ENCODE peak calls at places on chromosomes 3 and 15, in six cellular contexts. F is mucosa of descending colon, E is brain microvascular endothelial cell, A is endodermal cell, Y is transverse colon, K is ovary. J is an unnamed sample. For H3K36me3, the result is how much of the 10 kb centered on the place peaks cover.

GRCh38 chr15:50860824-50861223 is 47.7 kb upstream of the AP4E1 start:
- DNase-seq in Y (no peak), A (no peak), F (no peak), K (no peak), E (no peak), J (no peak)

GRCh38 chr15:83014205-83014653 is 2.8 kb upstream of the C15orf40 start:
- DNase-seq in Y (no peak), A (no peak), K (no peak), E (no peak), F (no peak), J (no peak)

GRCh38 chr3:24683511-24684384 is 189.1 kb upstream of the THRB start:
- DNase-seq in Y (peak), E (peak), A (no peak), K (no peak), F (peak), J (no peak)

GRCh38 chr3:8776406-8776805 is 7.0 kb upstream of the OXTR start:
- DNase-seq in F (no peak), Y (no peak), E (peak), K (no peak), A (peak), J (no peak)

GRCh38 chr3:74000715-74001114 is 376.0 kb upstream of the PDZRN3 start:
- DNase-seq in Y (no peak), A (no peak), K (no peak), E (no peak), F (no peak), J (no peak)

GRCh38 chr3:186532641-186533072 is 11.5 kb downstream of the CRYGS start:
- DNase-seq in K (no peak), E (no peak), Y (no peak), F (no peak), A (no peak), J (peak)

GRCh38 chr3:28860307-28860706 is 420.6 kb upstream of the RBMS3 start:
- DNase-seq in K (no peak), A (no peak), E (no peak), F (no peak), Y (no peak), J (no peak)

GRCh38 chr3:46261926-46262594 is 19.8 kb downstream of the CCR3 start:
- DNase-seq in F (no peak), A (no peak), E (no peak), Y (no peak), K (no peak), J (no peak)

GRCh38 chr3:27134165-27134796 is 234.9 kb downstream of the NEK10 start:
- DNase-seq in F (peak), E (peak), A (peak), Y (peak), K (peak), J (no peak)

GRCh38 chr3:156433138-156433537 is 121.8 kb downstream of the SSR3 start:
- DNase-seq in A (no peak), E (peak), Y (no peak), K (no peak), F (no peak), J (no peak)

GRCh38 chr3:46853441-46854410 is 9.5 kb downstream of the MYL3 start:
- DNase-seq in Y (no peak), A (peak), K (no peak), F (no peak), E (no peak), J (no peak)

GRCh38 chr15:62138124-62138523 is 27.0 kb downstream of the C2CD4B start:
- DNase-seq in A (no peak), K (no peak), Y (no peak), F (no peak), E (peak), J (no peak)

GRCh38 chr3:14082108-14082657 is 42.5 kb downstream of the CHCHD4 start:
- DNase-seq in K (no peak), F (no peak), A (no peak), Y (no peak), E (no peak), J (no peak)

GRCh38 chr3:197027151-197027895 is 2.3 kb downstream of the MELTF start:
- DNase-seq in F (no peak), E (no peak), K (no peak), Y (no peak), A (peak), J (no peak)

GRCh38 chr15:74895830-74896229 is 6.0 kb downstream of the MPI start:
- DNase-seq in K (no peak), F (no peak), A (no peak), E (no peak), Y (no peak), J (no peak)

GRCh38 chr15:74901612-74902063 is 5.0 kb downstream of the FAM219B start:
- DNase-seq in F (peak), K (peak), E (peak), A (peak), Y (peak), J (no peak)

GRCh38 chr15:74896316-74896715 is 6.5 kb downstream of the MPI start:
- DNase-seq in K (no peak), Y (no peak), F (no peak), A (no peak), E (no peak), J (no peak)

GRCh38 chr15:74893627-74894026 is 3.8 kb downstream of the MPI start:
- DNase-seq in Y (no peak), K (no peak), A (no peak), E (no peak), F (no peak), J (no peak)

DNA sequence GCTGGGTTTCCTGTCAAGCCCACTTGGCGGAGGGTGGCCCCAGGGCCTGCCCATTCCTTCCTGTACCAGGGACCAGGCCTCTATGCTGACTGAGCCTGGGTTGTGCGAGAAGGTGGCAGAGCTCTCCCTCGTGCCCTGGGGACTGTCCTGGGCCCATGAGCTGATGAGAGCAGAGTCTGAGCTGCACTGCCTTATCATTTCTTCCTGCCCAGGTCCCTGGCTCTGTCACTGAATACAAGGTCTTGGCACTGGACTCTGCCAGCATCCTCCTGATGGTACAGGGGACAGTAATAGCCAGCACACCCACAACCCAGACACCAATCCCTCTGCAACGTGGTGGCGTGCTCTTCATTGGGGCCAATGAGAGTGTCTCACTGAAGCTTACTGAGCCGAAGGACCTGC is 7.5 kb downstream of the MPI start:
- DNase-seq in K (no peak), E (no peak), A (no peak), F (no peak), Y (no peak), J (no peak)
- H3K36me3 ChIP-seq in K (under half), E (under half), A (half or more), F (under half), Y (under half), J (under half)

DNA sequence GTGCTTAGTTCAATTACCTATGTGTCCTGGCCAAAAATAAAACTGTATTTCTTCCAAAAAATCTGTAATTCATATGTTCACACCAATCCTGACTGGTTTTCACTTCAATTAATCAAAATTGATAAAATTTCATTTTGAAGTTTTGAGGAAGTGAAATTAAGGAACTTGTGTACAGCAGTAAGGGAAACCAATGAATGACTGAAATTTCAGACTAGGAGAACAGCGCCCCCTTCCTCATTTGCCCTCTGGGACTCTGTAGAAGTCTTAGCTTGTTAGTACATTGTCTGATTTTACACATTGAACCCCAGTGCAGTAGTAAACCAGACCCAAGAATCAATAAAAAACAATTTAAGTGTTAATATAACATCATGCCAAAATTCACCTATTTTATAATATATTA is 495.3 kb upstream of the AGTR1 start:
- DNase-seq in F (no peak), A (peak), Y (no peak), E (no peak), K (no peak), J (no peak)
- TF ChIP-seq CTCF in F (no peak), A (peak), Y (no peak), E (no peak), K (no peak), J (peak)

GRCh38 chr15:90895571-90896117 is 7.5 kb upstream of the MAN2A2 start:
- DNase-seq in E (no peak), Y (no peak), F (no peak), A (peak), K (no peak), J (no peak)

GRCh38 chr15:90892498-90893174 is 8.3 kb downstream of the FES start:
- DNase-seq in F (no peak), E (no peak), K (no peak), Y (no peak), A (no peak), J (no peak)

GRCh38 chr15:90892023-90892422 is 7.7 kb downstream of the FES start:
- DNase-seq in A (no peak), F (no peak), K (no peak), Y (no peak), E (no peak), J (no peak)

GRCh38 chr15:90891346-90891949 is 7.1 kb downstream of the FES start:
- DNase-seq in E (no peak), K (no peak), F (no peak), Y (no peak), A (no peak), J (no peak)

GRCh38 chr15:90893175-90894090 is 9.1 kb downstream of the FES start:
- DNase-seq in E (no peak), Y (no peak), A (no peak), F (no peak), K (no peak), J (no peak)
- H3K36me3 ChIP-seq in E (under half), Y (under half), A (under half), F (under half), K (under half), J (under half)

GRCh38 chr15:92898988-92899909 is 875 bp upstream of the CHD2 start:
- DNase-seq in A (peak), Y (no peak), E (no peak), F (no peak), K (no peak), J (no peak)
- TF ChIP-seq CTCF in A (peak), Y (peak), E (peak), F (no peak), K (no peak), J (peak)

DNA sequence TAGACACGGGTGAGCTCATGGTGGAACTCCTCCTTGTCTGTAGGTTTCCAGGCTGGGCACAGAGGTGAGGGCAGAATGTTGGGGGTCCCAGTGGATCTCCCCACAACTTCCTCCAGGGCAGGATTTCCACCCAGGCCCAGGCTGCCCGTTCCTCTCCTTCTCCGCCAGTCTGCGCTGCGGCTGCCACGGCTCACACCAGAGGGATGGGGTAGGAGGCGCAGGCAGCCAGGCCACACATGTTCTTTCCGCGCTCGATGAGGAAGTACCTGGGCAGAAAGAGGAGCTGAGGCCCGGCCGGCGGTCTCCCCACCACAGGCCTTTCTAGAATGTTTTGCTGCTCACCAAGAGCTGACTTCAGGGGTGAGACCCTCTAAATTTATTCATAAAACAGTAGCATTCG is 22.9 kb downstream of the CTSH start:
- DNase-seq in F (no peak), K (no peak), E (no peak), Y (no peak), A (peak), J (no peak)
- H3K36me3 ChIP-seq in F (under half), K (under half), E (under half), Y (under half), A (half or more), J (under half)

DNA sequence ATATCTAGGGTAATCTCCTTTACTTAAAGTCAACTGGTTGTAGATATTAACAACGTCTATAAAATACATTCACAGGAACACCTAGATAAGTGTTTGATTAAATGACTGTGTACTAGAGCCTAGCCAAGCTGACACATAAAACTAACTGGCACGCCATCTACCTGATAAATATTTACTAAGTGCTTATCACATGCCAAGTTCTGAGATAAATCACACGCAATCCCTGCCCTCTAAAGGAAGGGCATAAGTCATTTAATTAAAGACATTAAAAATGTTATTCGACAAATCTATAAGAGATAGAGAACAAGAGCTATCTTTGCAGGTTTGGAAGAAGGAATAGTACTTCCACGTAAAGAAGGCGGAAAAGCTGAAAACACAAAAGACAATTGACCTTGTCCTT is 11.1 kb upstream of the MB21D2 start:
- DNase-seq in K (no peak), A (no peak), Y (no peak), F (no peak), E (no peak), J (no peak)
- TF ChIP-seq CTCF in K (no peak), A (no peak), Y (no peak), F (no peak), E (no peak), J (no peak)

J was measured in GM06990.